ENCODE peak calls at places on chromosomes 7 and 10, in four cellular contexts. One of them, this sample, is unnamed.

GRCh38 chr10:90289037-90289436 is 568.8 kb downstream of the HTR7 start:
- DNase-seq in endothelial cell: no peak
- DNase-seq in GM10248: peak; percentile 13
- DNase-seq in tibial artery: no peak
- DNase-seq in this sample: no peak

GRCh38 chr10:76080991-76081390 is 649.6 kb downstream of the LRMDA start:
- DNase-seq in GM10248: no peak
- DNase-seq in endothelial cell: no peak
- DNase-seq in tibial artery: no peak
- DNase-seq in this sample: no peak

GRCh38 chr10:88996927-88997326 is 6.3 kb downstream of the FAS start:
- DNase-seq in endothelial cell: no peak
- DNase-seq in GM10248: no peak
- DNase-seq in tibial artery: no peak
- DNase-seq in this sample: no peak

GRCh38 chr10:88505680-88506215 is 77.4 kb downstream of the RNLS start:
- DNase-seq in endothelial cell: no peak
- DNase-seq in tibial artery: no peak
- DNase-seq in GM10248: no peak
- DNase-seq in this sample: no peak

GRCh38 chr10:116287906-116288501 is 15.0 kb upstream of the GFRA1 start:
- DNase-seq in GM10248: peak; percentile 29
- DNase-seq in endothelial cell: peak; percentile 46
- DNase-seq in tibial artery: no peak
- DNase-seq in this sample: no peak

GRCh38 chr7:82595176-82595575 is 151.6 kb upstream of the CACNA2D1 start:
- DNase-seq in tibial artery: no peak
- DNase-seq in GM10248: no peak
- DNase-seq in endothelial cell: no peak
- DNase-seq in this sample: no peak

GRCh38 chr10:67282871-67283270 is 357.0 kb downstream of the LRRTM3 start:
- DNase-seq in GM10248: no peak
- DNase-seq in tibial artery: no peak
- DNase-seq in endothelial cell: no peak
- DNase-seq in this sample: no peak

GRCh38 chr7:151038951-151039849 is 9.1 kb upstream of the ASIC3 start:
- DNase-seq in GM10248: peak; percentile 54
- DNase-seq in tibial artery: peak; percentile 80
- DNase-seq in endothelial cell: no peak
- DNase-seq in this sample: peak; percentile 87

GRCh38 chr7:55280031-55280454 is 85.1 kb upstream of the LANCL2 start:
- DNase-seq in endothelial cell: peak; percentile 80
- DNase-seq in tibial artery: no peak
- DNase-seq in GM10248: peak; percentile 76
- DNase-seq in this sample: no peak

DNA sequence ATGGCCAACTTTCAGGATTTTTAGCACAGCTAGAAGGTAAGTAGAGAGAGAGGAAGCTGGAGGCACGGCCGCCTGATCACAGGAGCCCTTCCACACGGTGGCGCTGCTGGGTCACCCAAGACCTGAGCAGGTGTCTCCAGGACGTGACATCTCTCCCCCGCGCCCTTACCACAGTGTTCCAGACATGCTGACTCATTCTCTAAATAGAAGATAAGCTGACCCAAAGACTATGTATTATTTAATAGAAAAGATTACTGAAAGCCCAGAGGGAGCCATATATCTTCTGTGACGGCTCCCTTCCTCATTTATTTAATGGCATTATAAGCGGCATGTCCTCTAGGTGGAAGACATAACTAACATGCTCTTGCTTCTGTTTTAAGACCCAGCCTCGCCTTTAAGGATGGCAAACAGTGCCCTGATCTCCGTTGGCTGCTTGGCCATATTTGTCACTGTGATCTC is 26.0 kb upstream of the MALSU1 start:
- DNase-seq in endothelial cell: peak; percentile 88
- DNase-seq in tibial artery: peak; percentile 80
- DNase-seq in GM10248: peak; percentile 85
- DNase-seq in this sample: peak; percentile 85
- TF ChIP-seq CTCF in endothelial cell: peak; percentile 75
- TF ChIP-seq CTCF in tibial artery: peak; percentile 35
- TF ChIP-seq CTCF in GM10248: peak; percentile 93
- TF ChIP-seq CTCF in this sample: peak; percentile 94

DNA sequence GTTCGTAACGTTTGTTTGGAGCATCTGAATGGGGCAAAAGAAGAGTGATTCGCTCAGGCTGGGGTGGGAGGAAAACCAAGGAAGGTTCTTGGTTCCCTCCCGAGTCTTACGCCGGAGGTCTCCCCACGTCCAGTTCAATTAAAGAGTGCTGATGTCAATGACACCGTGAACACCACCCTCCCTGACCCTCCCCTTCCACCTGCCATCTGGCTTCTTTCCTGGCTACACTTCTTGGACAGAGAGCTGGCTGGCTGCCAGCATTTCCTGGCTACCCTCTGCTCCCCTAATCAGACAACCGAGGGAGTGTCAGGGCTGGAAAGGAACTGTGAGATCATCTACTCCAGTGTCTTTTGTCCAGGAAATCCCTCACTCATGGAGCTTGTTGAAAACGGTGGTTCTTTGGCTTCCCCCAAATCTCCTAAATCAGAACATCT is 24.1 kb upstream of the FFAR4 start:
- DNase-seq in endothelial cell: peak; percentile 25
- DNase-seq in tibial artery: no peak
- DNase-seq in GM10248: no peak
- DNase-seq in this sample: no peak
- TF ChIP-seq CTCF in endothelial cell: peak; percentile 17
- TF ChIP-seq CTCF in tibial artery: no peak
- TF ChIP-seq CTCF in GM10248: no peak
- TF ChIP-seq CTCF in this sample: no peak

DNA sequence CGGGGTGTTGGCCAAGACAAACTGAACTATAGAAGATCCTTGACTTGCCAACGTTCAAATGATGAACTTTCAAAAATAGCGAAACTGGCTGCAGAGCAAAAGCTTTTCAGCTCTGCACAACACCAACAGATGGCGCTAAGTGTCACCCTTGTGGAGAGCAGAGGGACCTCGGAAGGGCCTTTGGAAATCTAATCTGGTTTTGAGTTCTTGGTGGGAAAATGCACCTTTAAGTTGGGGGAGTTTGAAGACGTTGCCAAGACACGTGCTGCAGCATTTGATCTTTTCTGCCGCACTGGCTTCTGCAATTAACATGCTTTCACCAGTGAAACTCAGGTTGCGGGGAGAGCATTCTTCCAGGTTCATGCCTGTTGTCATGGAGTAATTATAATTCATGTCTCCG is 26.3 kb upstream of the WDR11 start:
- DNase-seq in tibial artery: no peak
- DNase-seq in endothelial cell: peak; percentile 50
- DNase-seq in GM10248: peak; percentile 38
- DNase-seq in this sample: no peak
- TF ChIP-seq CTCF in tibial artery: no peak
- TF ChIP-seq CTCF in endothelial cell: peak; percentile 64
- TF ChIP-seq CTCF in GM10248: peak; percentile 53
- TF ChIP-seq CTCF in this sample: peak; percentile 57

DNA sequence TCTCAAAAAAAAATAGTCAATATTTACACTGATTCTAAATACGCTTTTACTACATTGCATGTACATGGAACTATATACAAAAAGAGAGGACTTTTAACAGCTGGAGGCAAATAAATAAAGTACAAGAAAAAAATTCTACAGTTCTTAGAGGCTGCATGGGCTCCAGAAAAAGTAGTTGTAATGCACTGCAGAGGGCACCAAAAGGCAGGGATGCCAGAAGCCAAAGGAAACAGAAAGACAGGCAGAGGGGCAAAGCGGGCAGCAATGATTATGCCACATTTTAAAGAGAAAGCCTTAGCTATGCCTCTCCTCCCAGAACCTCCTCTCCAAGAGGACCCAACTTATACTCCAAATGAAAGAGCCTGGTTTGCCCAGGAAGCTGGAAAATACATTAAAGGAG is 11.6 kb upstream of the ADCK2 start:
- DNase-seq in endothelial cell: no peak
- DNase-seq in tibial artery: peak; percentile 7
- DNase-seq in GM10248: no peak
- DNase-seq in this sample: no peak
- TF ChIP-seq CTCF in endothelial cell: no peak
- TF ChIP-seq CTCF in tibial artery: no peak
- TF ChIP-seq CTCF in GM10248: no peak
- TF ChIP-seq CTCF in this sample: peak; percentile 36

GRCh38 chr7:4934419-4935025 is 24.5 kb downstream of the MMD2 start:
- DNase-seq in tibial artery: no peak
- DNase-seq in endothelial cell: no peak
- DNase-seq in GM10248: no peak
- DNase-seq in this sample: no peak

GRCh38 chr7:4931932-4932331 is 27.1 kb downstream of the MMD2 start:
- DNase-seq in endothelial cell: peak; percentile 21
- DNase-seq in GM10248: no peak
- DNase-seq in tibial artery: no peak
- DNase-seq in this sample: no peak

GRCh38 chr7:4928445-4928844 is 30.5 kb downstream of the MMD2 start:
- DNase-seq in tibial artery: no peak
- DNase-seq in GM10248: no peak
- DNase-seq in endothelial cell: no peak
- DNase-seq in this sample: no peak

DNA sequence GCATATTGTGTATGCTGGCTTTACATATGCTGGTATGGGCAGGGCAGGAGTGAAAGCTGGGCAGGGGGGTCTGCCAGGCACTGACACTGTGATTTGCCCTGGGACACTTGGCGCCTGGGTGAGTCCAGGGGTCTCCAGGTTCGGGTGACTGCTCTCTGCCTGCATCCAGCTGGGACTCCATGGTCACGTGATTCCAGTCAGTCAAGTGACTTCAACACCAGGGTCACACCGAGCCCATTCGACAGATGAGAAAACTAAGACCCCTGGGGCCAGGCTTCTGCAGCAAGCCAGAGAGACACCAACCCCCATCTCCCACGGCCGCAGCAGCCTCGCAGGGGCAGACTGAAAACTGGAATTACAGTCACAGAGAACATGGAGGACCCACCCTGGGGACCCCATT is 30.0 kb downstream of the MMD2 start:
- DNase-seq in tibial artery: no peak
- DNase-seq in GM10248: no peak
- DNase-seq in endothelial cell: no peak
- DNase-seq in this sample: no peak
- TF ChIP-seq CTCF in tibial artery: no peak
- TF ChIP-seq CTCF in GM10248: no peak
- TF ChIP-seq CTCF in endothelial cell: no peak
- TF ChIP-seq CTCF in this sample: no peak

DNA sequence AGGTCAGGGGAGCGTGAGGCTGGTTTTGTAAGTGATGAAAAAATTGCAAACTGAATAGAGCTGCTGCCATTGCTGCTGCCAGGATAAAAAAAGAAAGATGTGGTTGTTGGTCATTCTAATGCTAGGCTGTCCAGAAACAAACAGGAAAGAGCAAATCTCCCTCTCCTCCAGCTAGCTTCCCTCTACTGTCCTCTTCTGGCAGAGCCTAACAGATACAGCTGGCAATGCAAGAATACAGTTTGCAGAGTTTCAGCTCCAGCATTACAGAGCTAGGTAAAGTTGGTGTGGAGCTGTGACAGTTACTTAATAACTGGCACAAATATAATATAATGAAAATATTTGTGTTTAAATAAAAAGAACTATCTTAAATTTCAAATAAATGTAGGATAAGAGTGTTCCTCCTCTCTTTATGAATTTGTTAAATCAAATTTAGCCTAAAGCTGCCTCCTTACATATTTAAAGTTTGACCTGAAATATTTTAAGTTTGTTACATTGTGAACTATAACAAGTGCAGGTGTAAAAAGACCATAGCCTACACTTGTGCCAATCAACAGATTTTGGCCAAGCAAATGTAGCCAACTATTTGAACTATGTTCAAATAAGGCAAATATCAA is 407.7 kb downstream of the SH2D4B start:
- DNase-seq in GM10248: peak; percentile 10
- DNase-seq in tibial artery: no peak
- DNase-seq in endothelial cell: peak; percentile 27
- DNase-seq in this sample: no peak
- TF ChIP-seq CTCF in GM10248: peak; percentile 58
- TF ChIP-seq CTCF in tibial artery: peak; percentile 11
- TF ChIP-seq CTCF in endothelial cell: no peak
- TF ChIP-seq CTCF in this sample: peak; percentile 90